ENCODE peak calls at places on chromosomes 4 and X, in eight cellular contexts. R is SK-N-SH, Y is HCT116, C is hepatocyte, Q is GM23338, I is neural progenitor cell, M is PC-3, X is MM.1S. W is an unnamed sample.

GRCh38 chr4:81352476-81352875 is 119.2 kb downstream of the RASGEF1B start:
- DNase-seq in R (no peak), Y (no peak), C (no peak), Q (no peak), I (no peak), M (no peak), X (no peak), W (no peak)

GRCh38 chr4:16862688-16863087 is 35.8 kb downstream of the LDB2 start:
- DNase-seq in R (no peak), Y (no peak), C (no peak), Q (no peak), I (no peak), M (no peak), X (no peak), W (no peak)

GRCh38 chr4:140793291-140793690 is 37.1 kb upstream of the TBC1D9 start:
- DNase-seq in R (no peak), Y (no peak), C (no peak), Q (no peak), I (no peak), M (no peak), X (no peak), W (no peak)

GRCh38 chrX:75228854-75229253 is 45.0 kb upstream of the UPRT start:
- DNase-seq in R (no peak), Y (no peak), C (no peak), Q (no peak), I (no peak), M (no peak), X (no peak), W (no peak)

GRCh38 chr4:98688416-98689290 is 30.2 kb upstream of the TSPAN5 start:
- DNase-seq in R (peak), Y (peak), C (no peak), Q (no peak), I (peak), M (peak), X (peak), W (no peak)

GRCh38 chrX:139762400-139763183 is 54.6 kb upstream of the MCF2 start:
- DNase-seq in R (no peak), Y (no peak), C (no peak), Q (no peak), I (no peak), M (no peak), X (no peak), W (no peak)

GRCh38 chr4:4379540-4380087 is 7.3 kb upstream of the NSG1 start:
- DNase-seq in R (no peak), Y (no peak), C (no peak), Q (no peak), I (no peak), M (no peak), X (no peak), W (peak)

GRCh38 chr4:77636902-77637301 is 31.3 kb downstream of the CXCL13 start:
- DNase-seq in R (no peak), Y (peak), C (peak), Q (no peak), I (no peak), M (peak), X (no peak), W (peak)

GRCh38 chr4:127586922-127587571 is 45.7 kb upstream of the INTU start:
- DNase-seq in R (peak), Y (peak), C (peak), Q (peak), I (peak), M (peak), X (peak), W (peak)

GRCh38 chr4:79442422-79442821 is 34.4 kb upstream of the GK2 start:
- DNase-seq in R (no peak), Y (no peak), C (no peak), Q (no peak), I (no peak), M (peak), X (no peak), W (no peak)

GRCh38 chr4:134132086-134132783 is 69.4 kb downstream of the PABPC4L start:
- DNase-seq in R (no peak), Y (no peak), C (no peak), Q (no peak), I (no peak), M (peak), X (no peak), W (no peak)

GRCh38 chr4:6258741-6259140 is 10.9 kb upstream of the WFS1 start:
- DNase-seq in R (no peak), Y (no peak), C (no peak), Q (no peak), I (no peak), M (no peak), X (no peak), W (peak)

GRCh38 chrX:9775930-9776329 is 10.3 kb upstream of the GPR143 start:
- DNase-seq in R (no peak), Y (no peak), C (no peak), Q (no peak), I (peak), M (no peak), X (peak), W (no peak)

GRCh38 chr4:17164656-17165055 is 266.2 kb upstream of the LDB2 start:
- DNase-seq in R (no peak), Y (no peak), C (no peak), Q (no peak), I (no peak), M (no peak), X (no peak), W (no peak)

GRCh38 chr4:123921339-123921738 is 524.7 kb downstream of the SPRY1 start:
- DNase-seq in R (no peak), Y (no peak), C (no peak), Q (no peak), I (no peak), M (no peak), X (no peak), W (no peak)

GRCh38 chr4:80069837-80070788 is 2.9 kb downstream of the ANTXR2 start:
- DNase-seq in R (no peak), Y (peak), C (no peak), Q (no peak), I (no peak), M (peak), X (no peak), W (no peak)

GRCh38 chr4:73447701-73448100 is 11.7 kb downstream of the AFP start:
- DNase-seq in R (no peak), Y (no peak), C (no peak), Q (no peak), I (no peak), M (peak), X (no peak), W (no peak)

GRCh38 chr4:134313591-134313990 is 112.0 kb upstream of the PABPC4L start:
- DNase-seq in R (no peak), Y (no peak), C (no peak), Q (no peak), I (no peak), M (no peak), X (no peak), W (no peak)

GRCh38 chrX:47193475-47194241 is at the start of gene UBA1:
- DNase-seq in R (peak), Y (peak), C (peak), Q (peak), I (peak), M (peak), X (peak), W (peak)

GRCh38 chrX:33001107-33001506 is 210.2 kb downstream of the DMD start:
- DNase-seq in R (no peak), Y (no peak), C (no peak), Q (no peak), I (no peak), M (no peak), X (peak), W (peak)

GRCh38 chrX:30657542-30658238 is 4.5 kb downstream of the GK start:
- DNase-seq in R (no peak), Y (no peak), C (no peak), Q (no peak), I (no peak), M (peak), X (no peak), W (no peak)

GRCh38 chr4:39714171-39714570 is 16.2 kb downstream of the UBE2K start:
- DNase-seq in R (no peak), Y (no peak), C (no peak), Q (no peak), I (no peak), M (no peak), X (no peak), W (no peak)

GRCh38 chrX:47458528-47458927 is 24.5 kb downstream of the ZNF41 start:
- DNase-seq in R (no peak), Y (no peak), C (no peak), Q (no peak), I (no peak), M (no peak), X (no peak), W (no peak)

GRCh38 chrX:39973810-39974209 is 123.9 kb downstream of the BCOR start:
- DNase-seq in R (no peak), Y (no peak), C (no peak), Q (no peak), I (no peak), M (no peak), X (no peak), W (no peak)

GRCh38 chr4:31104033-31104432 is 383.9 kb downstream of the PCDH7 start:
- DNase-seq in R (no peak), Y (no peak), C (no peak), Q (no peak), I (no peak), M (no peak), X (no peak), W (no peak)

GRCh38 chr4:31078661-31079060 is 358.5 kb downstream of the PCDH7 start:
- DNase-seq in R (no peak), Y (no peak), C (no peak), Q (no peak), I (no peak), M (no peak), X (no peak), W (no peak)

GRCh38 chr4:100367451-100367850 is 150.4 kb downstream of the EMCN start:
- DNase-seq in R (no peak), Y (no peak), C (no peak), Q (no peak), I (no peak), M (no peak), X (no peak), W (no peak)

GRCh38 chr4:153234923-153235322 is 30.7 kb downstream of the TRIM2 start:
- DNase-seq in R (no peak), Y (peak), C (no peak), Q (no peak), I (no peak), M (peak), X (no peak), W (no peak)

GRCh38 chr4:166045457-166045856 is 172.4 kb downstream of the TLL1 start:
- DNase-seq in R (no peak), Y (no peak), C (no peak), Q (no peak), I (no peak), M (no peak), X (peak), W (no peak)

GRCh38 chrX:97039363-97040029 is 155.8 kb downstream of the RPA4 start:
- DNase-seq in R (no peak), Y (no peak), C (peak), Q (no peak), I (no peak), M (peak), X (no peak), W (no peak)

GRCh38 chr4:184380707-184381106 is 93.6 kb downstream of the IRF2 start:
- DNase-seq in R (no peak), Y (no peak), C (no peak), Q (no peak), I (no peak), M (no peak), X (no peak), W (no peak)

GRCh38 chr4:8817081-8817812 is 54.4 kb downstream of the HMX1 start:
- DNase-seq in R (peak), Y (no peak), C (no peak), Q (no peak), I (no peak), M (no peak), X (no peak), W (no peak)

GRCh38 chr4:6499241-6499605 is 26.8 kb upstream of the PPP2R2C start:
- DNase-seq in R (no peak), Y (no peak), C (peak), Q (no peak), I (no peak), M (no peak), X (no peak), W (no peak)

GRCh38 chr4:37607018-37607417 is 79.2 kb downstream of the RELL1 start:
- DNase-seq in R (no peak), Y (no peak), C (no peak), Q (peak), I (no peak), M (no peak), X (no peak), W (no peak)

GRCh38 chr4:37603711-37604110 is 82.5 kb downstream of the RELL1 start:
- DNase-seq in R (no peak), Y (no peak), C (no peak), Q (no peak), I (no peak), M (no peak), X (no peak), W (no peak)

GRCh38 chr4:37604464-37604863 is 81.7 kb downstream of the RELL1 start:
- DNase-seq in R (no peak), Y (peak), C (no peak), Q (no peak), I (no peak), M (peak), X (no peak), W (no peak)

GRCh38 chr4:37603070-37603468 is 83.1 kb downstream of the RELL1 start:
- DNase-seq in R (peak), Y (peak), C (peak), Q (peak), I (peak), M (peak), X (peak), W (peak)

DNA sequence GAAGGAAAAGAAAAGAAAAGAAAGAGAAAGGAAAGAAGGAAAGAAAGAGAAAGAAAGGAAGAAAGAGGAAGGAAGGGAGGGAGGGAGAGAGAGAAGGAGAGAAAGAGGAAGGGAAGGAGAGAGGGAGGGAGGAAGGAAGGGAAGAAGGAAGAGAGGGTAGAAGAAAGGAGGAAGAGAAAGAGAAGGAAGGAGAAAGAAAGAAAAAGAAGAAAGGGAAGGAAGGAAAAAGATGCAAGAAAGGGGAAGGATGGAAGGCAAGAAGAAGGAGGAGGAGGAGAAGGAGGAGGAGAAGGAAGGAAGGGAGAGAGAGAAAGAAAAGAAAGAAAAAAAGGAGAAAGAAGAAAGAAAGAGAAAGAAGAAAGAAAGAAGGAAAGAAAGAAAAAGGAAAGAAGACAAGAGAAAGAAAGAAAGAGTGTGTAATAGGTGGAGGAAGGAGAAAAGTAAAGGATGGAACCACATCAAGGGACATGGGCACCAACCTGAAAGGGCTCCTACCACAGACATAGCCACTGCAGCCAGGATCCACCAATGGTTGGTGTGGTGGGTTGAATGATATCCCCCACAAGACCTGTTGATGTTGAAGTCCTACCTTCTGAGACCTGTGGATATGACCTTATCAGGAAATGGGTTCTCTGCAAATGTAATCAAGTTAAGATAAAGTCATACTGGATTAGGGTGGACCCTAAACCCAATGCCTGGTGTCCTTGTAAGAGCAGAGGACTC is 80.2 kb downstream of the RELL1 start:
- DNase-seq in R (no peak), Y (no peak), C (no peak), Q (no peak), I (no peak), M (no peak), X (no peak), W (no peak)
- TF ChIP-seq CTCF in R (no peak), Y (no peak), C (no peak), Q (no peak), I (no peak), M (no peak), X (no peak), W (no peak)

DNA sequence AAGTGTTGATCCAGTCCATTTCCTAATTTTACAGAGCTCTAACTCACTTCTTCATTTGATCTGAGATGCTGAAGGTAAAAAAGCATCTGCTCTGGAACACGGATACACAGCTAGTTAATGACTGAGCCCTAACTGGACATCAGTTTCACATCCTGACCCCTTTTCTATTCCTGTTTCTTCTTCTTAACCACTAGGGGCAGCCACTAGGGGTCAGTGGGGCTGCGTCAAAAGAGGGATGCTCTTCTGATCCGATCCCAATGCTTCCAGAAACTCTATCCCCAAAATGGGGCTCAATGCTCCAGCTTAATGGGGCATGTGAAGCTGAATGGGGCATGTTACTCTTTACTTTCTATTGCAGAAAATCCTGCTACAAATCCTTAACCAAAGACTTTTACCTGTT is 33.4 kb upstream of the PHKA2 start:
- DNase-seq in R (peak), Y (no peak), C (peak), Q (peak), I (peak), M (peak), X (no peak), W (peak)
- TF ChIP-seq EZH2phosphoT487 in R (no peak), Y (no peak), C (no peak), Q (no peak), I (no peak), M (no peak), X (no peak), W (no peak)

GRCh38 chr4:107736037-107736436 is 16.0 kb upstream of the PAPSS1 start:
- DNase-seq in R (no peak), Y (no peak), C (no peak), Q (no peak), I (no peak), M (no peak), X (no peak), W (no peak)

GRCh38 chr4:107737470-107737869 is 17.4 kb upstream of the PAPSS1 start:
- DNase-seq in R (no peak), Y (no peak), C (no peak), Q (no peak), I (no peak), M (no peak), X (no peak), W (no peak)

GRCh38 chr4:107736924-107737448 is 17.0 kb upstream of the PAPSS1 start:
- DNase-seq in R (peak), Y (peak), C (peak), Q (peak), I (peak), M (peak), X (peak), W (peak)

GRCh38 chr4:107733431-107733925 is 13.4 kb upstream of the PAPSS1 start:
- DNase-seq in R (peak), Y (no peak), C (no peak), Q (no peak), I (no peak), M (no peak), X (no peak), W (no peak)

GRCh38 chr4:107734120-107734519 is 14.1 kb upstream of the PAPSS1 start:
- DNase-seq in R (peak), Y (no peak), C (no peak), Q (peak), I (peak), M (peak), X (no peak), W (peak)
- TF ChIP-seq CTCF in R (peak), Y (peak), C (no peak), Q (peak), I (peak), M (peak), X (peak), W (peak)

GRCh38 chrX:41499984-41500383 is 52.8 kb downstream of the NYX start:
- DNase-seq in R (no peak), Y (no peak), C (no peak), Q (no peak), I (no peak), M (no peak), X (no peak), W (no peak)

GRCh38 chrX:41502004-41502403 is 54.9 kb downstream of the NYX start:
- DNase-seq in R (no peak), Y (no peak), C (no peak), Q (no peak), I (no peak), M (no peak), X (no peak), W (no peak)

GRCh38 chrX:41499195-41499594 is 52.1 kb downstream of the NYX start:
- DNase-seq in R (no peak), Y (no peak), C (no peak), Q (no peak), I (no peak), M (no peak), X (no peak), W (no peak)
- TF ChIP-seq EZH2phosphoT487 in R (no peak), Y (no peak), C (no peak), Q (no peak), I (no peak), M (no peak), X (no peak), W (no peak)

DNA sequence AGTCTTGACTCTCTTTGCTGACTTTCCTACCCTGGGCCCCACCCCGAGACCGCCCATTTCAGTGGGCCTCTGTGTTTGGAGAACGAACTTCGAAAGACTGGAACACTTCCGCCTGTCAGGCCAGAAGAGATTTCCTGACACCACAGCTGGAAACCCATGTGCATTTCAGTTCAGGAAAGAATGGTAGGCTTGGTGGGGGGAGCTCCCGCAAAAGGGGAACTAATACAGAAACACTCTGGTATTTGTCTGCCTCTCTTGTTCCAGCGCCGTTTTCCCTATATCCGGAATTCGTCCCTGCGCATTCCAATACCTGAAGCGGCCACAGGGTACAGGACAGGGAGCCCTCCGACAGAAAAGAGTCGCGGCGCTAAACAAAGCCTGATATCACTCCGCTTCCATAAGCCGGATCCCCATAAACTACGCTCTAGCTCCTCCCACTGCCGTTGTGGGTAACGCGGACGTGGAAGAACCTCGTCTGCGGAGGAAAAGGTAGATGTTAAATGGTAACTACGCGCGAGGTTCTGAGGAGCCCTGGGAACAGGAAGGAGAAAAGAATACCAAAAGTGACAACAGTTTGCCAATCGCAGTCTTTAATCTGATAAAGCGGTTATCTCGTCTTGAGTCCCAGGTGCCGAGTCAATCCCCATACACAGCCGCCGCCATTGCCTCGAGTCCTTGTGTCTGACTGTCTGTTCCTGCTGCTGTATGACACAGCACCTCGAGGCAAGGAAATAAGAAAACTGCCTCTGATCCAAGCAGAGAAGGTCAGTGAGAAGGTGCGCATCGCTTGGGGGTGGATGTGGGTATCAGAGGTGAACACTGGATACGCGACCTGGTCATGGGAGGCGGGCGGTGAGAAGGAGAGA is at the start of gene ARMCX5:
- DNase-seq in R (peak), Y (peak), C (peak), Q (peak), I (peak), M (peak), X (peak), W (peak)
- TF ChIP-seq CTCF in R (no peak), Y (no peak), C (no peak), Q (no peak), I (peak), M (no peak), X (no peak), W (no peak)

GRCh38 chrX:48468693-48469691 is 1.1 kb downstream of the SLC38A5 start:
- DNase-seq in R (no peak), Y (no peak), C (no peak), Q (peak), I (peak), M (no peak), X (peak), W (peak)

GRCh38 chrX:48466696-48467095 is 3.4 kb downstream of the SLC38A5 start:
- DNase-seq in R (peak), Y (no peak), C (no peak), Q (peak), I (no peak), M (no peak), X (no peak), W (no peak)

GRCh38 chrX:48470110-48470832 is at the start of gene SLC38A5:
- DNase-seq in R (no peak), Y (no peak), C (no peak), Q (no peak), I (no peak), M (no peak), X (no peak), W (no peak)

GRCh38 chrX:48467331-48467761 is 2.7 kb downstream of the SLC38A5 start:
- DNase-seq in R (no peak), Y (no peak), C (no peak), Q (peak), I (no peak), M (no peak), X (no peak), W (no peak)

GRCh38 chrX:48468247-48468671 is 1.8 kb downstream of the SLC38A5 start:
- DNase-seq in R (no peak), Y (no peak), C (no peak), Q (peak), I (peak), M (no peak), X (peak), W (peak)
- TF ChIP-seq EZH2phosphoT487 in R (no peak), Y (no peak), C (no peak), Q (no peak), I (no peak), M (no peak), X (no peak), W (no peak)

W was measured in OCI-LY7.